ENCODE peak calls at places on chromosomes 13 and 19, in four cellular contexts. N is body of pancreas; S is naive thymus-derived CD4-positive, alpha-beta T cell; O is myocyte. X is an unnamed sample.

GRCh38 chr13:20160346-20161274 is at the start of gene GJA3:
- DNase-seq in N (no peak), S (peak; percentile 51), O (peak; percentile 24), X (no peak)

GRCh38 chr19:14786421-14786851 is 8.1 kb upstream of the ADGRE2 start:
- DNase-seq in S (peak; percentile 24), O (peak; percentile 18), N (no peak), X (peak; percentile 20)

GRCh38 chr13:78787189-78787588 is 128.2 kb upstream of the OBI1 start:
- DNase-seq in O (no peak), S (no peak), N (no peak), X (no peak)

GRCh38 chr19:40908981-40909380 is 26.9 kb upstream of the CYP2A7 start:
- DNase-seq in O (no peak), S (no peak), N (no peak), X (no peak)

GRCh38 chr19:18220632-18221275 is 5.5 kb downstream of the PDE4C start:
- DNase-seq in O (no peak), S (no peak), N (no peak), X (no peak)

GRCh38 chr13:46062190-46062589 is 9.6 kb upstream of the ZC3H13 start:
- DNase-seq in N (no peak), O (no peak), S (no peak), X (no peak)

GRCh38 chr19:47694466-47695273 is 18.6 kb upstream of the EHD2 start:
- DNase-seq in O (no peak), S (no peak), N (no peak), X (no peak)

GRCh38 chr19:592101-592500 is 2.4 kb downstream of the HCN2 start:
- DNase-seq in N (no peak), S (no peak), O (no peak), X (no peak)

GRCh38 chr13:112954488-112955270 is 14.3 kb upstream of the MCF2L start:
- DNase-seq in S (no peak), N (no peak), O (no peak), X (no peak)

GRCh38 chr13:25803626-25804025 is 248.2 kb downstream of the SHISA2 start:
- DNase-seq in O (no peak), N (no peak), S (no peak), X (no peak)

GRCh38 chr19:30880551-30880950 is 468.7 kb downstream of the TSHZ3 start:
- DNase-seq in S (no peak), N (no peak), O (no peak), X (no peak)

GRCh38 chr13:49669735-49670309 is 21.5 kb downstream of the EBPL start:
- DNase-seq in S (peak; percentile 37), O (peak; percentile 82), N (peak; percentile 67), X (peak; percentile 70)

GRCh38 chr13:102654786-102655185 is 40.1 kb downstream of the METTL21C start:
- DNase-seq in N (no peak), O (no peak), S (no peak), X (no peak)

GRCh38 chr19:39145180-39145953 is 19.8 kb downstream of the PAK4 start:
- DNase-seq in N (peak; percentile 67), S (no peak), O (no peak), X (no peak)

GRCh38 chr19:4879041-4879440 is 11.6 kb upstream of the PLIN3 start:
- DNase-seq in N (no peak), S (no peak), O (no peak), X (no peak)

GRCh38 chr13:27601771-27602170 is 18.6 kb downstream of the LNX2 start:
- DNase-seq in O (no peak), S (no peak), N (no peak), X (no peak)

GRCh38 chr19:9155591-9155990 is 15.4 kb downstream of the ZNF317 start:
- DNase-seq in S (no peak), N (no peak), O (no peak), X (no peak)

GRCh38 chr19:11624064-11624463 is 26.8 kb downstream of the ZNF627 start:
- DNase-seq in O (peak; percentile 28), N (no peak), S (no peak), X (no peak)

X was measured in BE2C.